ENCODE peak calls at places on chromosomes 11 and 22, in six cellular contexts. One of them, this sample, is unnamed.

GRCh38 chr11:89604281-89604680 is 105.8 kb upstream of the TRIM77 start:
- DNase-seq in IMR-90: no peak
- DNase-seq in neuronal stem cell: no peak
- DNase-seq in trophoblast cell: no peak
- DNase-seq in H1: no peak
- DNase-seq in H9: no peak
- DNase-seq in this sample: peak; percentile 39

GRCh38 chr22:43442386-43443060 is 30.7 kb downstream of the MPPED1 start:
- DNase-seq in neuronal stem cell: no peak
- DNase-seq in IMR-90: no peak
- DNase-seq in trophoblast cell: no peak
- DNase-seq in H9: peak; percentile 22
- DNase-seq in H1: no peak
- DNase-seq in this sample: no peak

GRCh38 chr22:30245181-30245984 is 1.2 kb downstream of the LIF start:
- DNase-seq in H9: peak; percentile 63
- DNase-seq in IMR-90: no peak
- DNase-seq in neuronal stem cell: no peak
- DNase-seq in trophoblast cell: no peak
- DNase-seq in H1: no peak
- DNase-seq in this sample: no peak

GRCh38 chr11:10639350-10639749 is 54.2 kb downstream of the IRAG1 start:
- DNase-seq in H9: no peak
- DNase-seq in trophoblast cell: no peak
- DNase-seq in neuronal stem cell: no peak
- DNase-seq in H1: no peak
- DNase-seq in IMR-90: no peak
- DNase-seq in this sample: no peak

GRCh38 chr11:75313457-75314272 is 37.8 kb downstream of the ARRB1 start:
- DNase-seq in H9: no peak
- DNase-seq in trophoblast cell: no peak
- DNase-seq in IMR-90: peak; percentile 81
- DNase-seq in H1: no peak
- DNase-seq in neuronal stem cell: no peak
- DNase-seq in this sample: peak; percentile 96

GRCh38 chr22:44576311-44577260 is 78.6 kb upstream of the RTL6 start:
- DNase-seq in trophoblast cell: no peak
- DNase-seq in H9: peak; percentile 17
- DNase-seq in neuronal stem cell: no peak
- DNase-seq in IMR-90: no peak
- DNase-seq in H1: no peak
- DNase-seq in this sample: no peak

GRCh38 chr11:63620928-63621539 is 6.8 kb upstream of the PLAAT3 start:
- DNase-seq in IMR-90: no peak
- DNase-seq in H9: no peak
- DNase-seq in neuronal stem cell: no peak
- DNase-seq in trophoblast cell: no peak
- DNase-seq in H1: peak; percentile 1
- DNase-seq in this sample: no peak

GRCh38 chr22:46041642-46042041 is 64.7 kb upstream of the WNT7B start:
- DNase-seq in neuronal stem cell: no peak
- DNase-seq in trophoblast cell: no peak
- DNase-seq in IMR-90: no peak
- DNase-seq in H9: no peak
- DNase-seq in H1: no peak
- DNase-seq in this sample: no peak

GRCh38 chr11:20293992-20294391 is 69.5 kb upstream of the HTATIP2 start:
- DNase-seq in trophoblast cell: no peak
- DNase-seq in H9: no peak
- DNase-seq in IMR-90: no peak
- DNase-seq in H1: no peak
- DNase-seq in neuronal stem cell: no peak
- DNase-seq in this sample: no peak

GRCh38 chr11:19819148-19819547 is 106.5 kb downstream of the NAV2 start:
- DNase-seq in H1: no peak
- DNase-seq in IMR-90: no peak
- DNase-seq in neuronal stem cell: no peak
- DNase-seq in H9: no peak
- DNase-seq in trophoblast cell: no peak
- DNase-seq in this sample: no peak

GRCh38 chr11:9982127-9982795 is 311.8 kb downstream of the SBF2 start:
- DNase-seq in H1: no peak
- DNase-seq in neuronal stem cell: no peak
- DNase-seq in IMR-90: no peak
- DNase-seq in H9: no peak
- DNase-seq in trophoblast cell: no peak
- DNase-seq in this sample: no peak

GRCh38 chr22:28000361-28000760 is 81.3 kb upstream of the PITPNB start:
- DNase-seq in IMR-90: no peak
- DNase-seq in H9: no peak
- DNase-seq in H1: no peak
- DNase-seq in neuronal stem cell: no peak
- DNase-seq in trophoblast cell: no peak
- DNase-seq in this sample: no peak

GRCh38 chr11:58039589-58039988 is 8.8 kb downstream of the OR6Q1 start:
- DNase-seq in neuronal stem cell: no peak
- DNase-seq in H9: no peak
- DNase-seq in IMR-90: no peak
- DNase-seq in trophoblast cell: no peak
- DNase-seq in H1: no peak
- DNase-seq in this sample: no peak

GRCh38 chr11:76102772-76103171 is 103.5 kb downstream of the WNT11 start:
- DNase-seq in H1: no peak
- DNase-seq in H9: no peak
- DNase-seq in trophoblast cell: no peak
- DNase-seq in IMR-90: peak; percentile 51
- DNase-seq in neuronal stem cell: no peak
- DNase-seq in this sample: peak; percentile 11

GRCh38 chr11:67406420-67406968 is 2.6 kb downstream of the TBC1D10C start:
- DNase-seq in H1: no peak
- DNase-seq in trophoblast cell: no peak
- DNase-seq in IMR-90: no peak
- DNase-seq in H9: no peak
- DNase-seq in neuronal stem cell: no peak
- DNase-seq in this sample: no peak

GRCh38 chr22:48851933-48852549 is 975.6 kb downstream of the BRD1 start:
- DNase-seq in neuronal stem cell: no peak
- DNase-seq in H9: no peak
- DNase-seq in H1: no peak
- DNase-seq in IMR-90: no peak
- DNase-seq in trophoblast cell: no peak
- DNase-seq in this sample: no peak

GRCh38 chr11:57321996-57322880 is 2.5 kb downstream of the TNKS1BP1 start:
- DNase-seq in H1: peak; percentile 62
- DNase-seq in H9: peak; percentile 84
- DNase-seq in IMR-90: peak; percentile 98
- DNase-seq in trophoblast cell: peak; percentile 83
- DNase-seq in neuronal stem cell: peak; percentile 59
- DNase-seq in this sample: peak; percentile 99

GRCh38 chr22:37459211-37459610 is 27.0 kb downstream of the MFNG start:
- DNase-seq in trophoblast cell: no peak
- DNase-seq in neuronal stem cell: no peak
- DNase-seq in H9: no peak
- DNase-seq in IMR-90: no peak
- DNase-seq in H1: no peak
- DNase-seq in this sample: no peak

GRCh38 chr22:45529966-45530575 is 27.4 kb downstream of the FBLN1 start:
- DNase-seq in neuronal stem cell: no peak
- DNase-seq in trophoblast cell: peak; percentile 53
- DNase-seq in IMR-90: peak; percentile 94
- DNase-seq in H1: no peak
- DNase-seq in H9: no peak
- DNase-seq in this sample: peak; percentile 70

GRCh38 chr11:108549319-108549885 is 44.2 kb downstream of the EXPH5 start:
- DNase-seq in neuronal stem cell: no peak
- DNase-seq in trophoblast cell: no peak
- DNase-seq in IMR-90: no peak
- DNase-seq in H9: no peak
- DNase-seq in H1: no peak
- DNase-seq in this sample: no peak

GRCh38 chr11:14567064-14567651 is 47.0 kb upstream of the PSMA1 start:
- DNase-seq in trophoblast cell: no peak
- DNase-seq in neuronal stem cell: no peak
- DNase-seq in H9: no peak
- DNase-seq in IMR-90: no peak
- DNase-seq in H1: no peak
- DNase-seq in this sample: no peak

GRCh38 chr11:48150213-48150612 is 66.4 kb upstream of the OR4B1 start:
- DNase-seq in neuronal stem cell: no peak
- DNase-seq in H9: no peak
- DNase-seq in H1: no peak
- DNase-seq in IMR-90: peak; percentile 63
- DNase-seq in trophoblast cell: no peak
- DNase-seq in this sample: no peak

DNA sequence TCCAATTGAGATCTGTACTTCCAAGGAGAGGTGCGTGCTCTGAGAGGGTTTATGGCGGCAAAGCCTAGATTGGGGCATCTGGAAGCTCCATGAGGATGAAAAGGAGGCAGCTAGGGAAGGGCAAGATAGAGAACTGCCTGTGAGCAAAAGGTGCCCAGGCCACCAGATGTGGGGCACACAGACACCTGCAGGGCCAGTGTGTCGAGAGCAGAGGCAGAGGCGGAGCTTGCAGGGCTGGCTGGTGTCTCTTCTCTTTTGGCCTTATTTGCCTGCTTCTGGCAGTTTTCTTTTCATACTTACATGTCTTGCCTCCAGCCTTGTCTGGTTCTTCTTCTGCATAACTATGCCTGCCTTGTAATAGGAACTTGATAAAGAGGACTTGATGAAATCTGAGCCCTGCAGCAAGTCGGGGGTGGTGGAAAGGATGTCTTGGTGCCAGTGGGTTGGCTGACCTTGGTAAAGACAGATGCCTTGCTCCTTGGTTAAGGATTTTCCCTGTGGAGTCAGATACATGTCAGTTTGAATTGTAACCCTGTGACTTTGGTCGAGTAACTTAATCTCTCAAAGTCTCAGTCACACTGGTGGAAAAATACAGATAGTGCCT is 680.3 kb downstream of the NTM start:
- DNase-seq in trophoblast cell: no peak
- DNase-seq in H1: no peak
- DNase-seq in IMR-90: peak; percentile 49
- DNase-seq in neuronal stem cell: no peak
- DNase-seq in H9: no peak
- DNase-seq in this sample: no peak
- H3K14ac ChIP-seq in trophoblast cell: no peak overlapping the region
- H3K14ac ChIP-seq in H1: no peak overlapping the region
- H3K14ac ChIP-seq in IMR-90: peak overlapping the region; percentile 42
- H3K14ac ChIP-seq in neuronal stem cell: no peak overlapping the region
- H3K14ac ChIP-seq in H9: no peak overlapping the region
- H3K14ac ChIP-seq in this sample: no peak overlapping the region

GRCh38 chr11:3161720-3162409 is 3.2 kb downstream of the OSBPL5 start:
- DNase-seq in H1: no peak
- DNase-seq in neuronal stem cell: no peak
- DNase-seq in H9: no peak
- DNase-seq in trophoblast cell: no peak
- DNase-seq in IMR-90: no peak
- DNase-seq in this sample: no peak
- H4K91ac ChIP-seq in H1: no peak overlapping the region
- H4K91ac ChIP-seq in neuronal stem cell: no peak overlapping the region
- H4K91ac ChIP-seq in H9: no peak overlapping the region
- H4K91ac ChIP-seq in trophoblast cell: no peak overlapping the region
- H4K91ac ChIP-seq in IMR-90: no peak overlapping the region
- H4K91ac ChIP-seq in this sample: no peak overlapping the region

GRCh38 chr11:73409431-73409830 is 33.2 kb downstream of the RELT start:
- DNase-seq in IMR-90: no peak
- DNase-seq in H1: no peak
- DNase-seq in H9: no peak
- DNase-seq in neuronal stem cell: no peak
- DNase-seq in trophoblast cell: no peak
- DNase-seq in this sample: no peak
- H3K14ac ChIP-seq in IMR-90: no peak overlapping the region
- H3K14ac ChIP-seq in H1: no peak overlapping the region
- H3K14ac ChIP-seq in H9: no peak overlapping the region
- H3K14ac ChIP-seq in neuronal stem cell: no peak overlapping the region
- H3K14ac ChIP-seq in trophoblast cell: no peak overlapping the region
- H3K14ac ChIP-seq in this sample: no peak overlapping the region

GRCh38 chr11:62123669-62124185 is at the start of gene INCENP:
- DNase-seq in neuronal stem cell: peak; percentile 97
- DNase-seq in IMR-90: peak; percentile 98
- DNase-seq in trophoblast cell: peak; percentile 99
- DNase-seq in H9: peak; percentile 98
- DNase-seq in H1: peak; percentile 94
- DNase-seq in this sample: peak; percentile 99
- H4K91ac ChIP-seq in neuronal stem cell: peak within 1 kb of the TSS; percentile 56
- H4K91ac ChIP-seq in IMR-90: peak within 1 kb of the TSS; percentile 87
- H4K91ac ChIP-seq in trophoblast cell: peak within 1 kb of the TSS; percentile 84
- H4K91ac ChIP-seq in H9: no peak within 1 kb of the TSS
- H4K91ac ChIP-seq in H1: peak within 1 kb of the TSS; percentile 52
- H4K91ac ChIP-seq in this sample: peak within 1 kb of the TSS; percentile 87

GRCh38 chr11:13495929-13496328 is at the start of gene PTH:
- DNase-seq in IMR-90: no peak
- DNase-seq in trophoblast cell: no peak
- DNase-seq in H9: no peak
- DNase-seq in H1: no peak
- DNase-seq in neuronal stem cell: no peak
- DNase-seq in this sample: no peak
- H3K14ac ChIP-seq in IMR-90: no peak within 1 kb of the TSS
- H3K14ac ChIP-seq in trophoblast cell: no peak within 1 kb of the TSS
- H3K14ac ChIP-seq in H9: no peak within 1 kb of the TSS
- H3K14ac ChIP-seq in H1: no peak within 1 kb of the TSS
- H3K14ac ChIP-seq in neuronal stem cell: no peak within 1 kb of the TSS
- H3K14ac ChIP-seq in this sample: no peak within 1 kb of the TSS

GRCh38 chr11:86099727-86100320 is 30.9 kb upstream of the PICALM start:
- DNase-seq in H1: no peak
- DNase-seq in neuronal stem cell: no peak
- DNase-seq in IMR-90: peak; percentile 71
- DNase-seq in H9: no peak
- DNase-seq in trophoblast cell: peak; percentile 88
- DNase-seq in this sample: no peak

GRCh38 chr11:86106916-86107315 is 38.0 kb upstream of the PICALM start:
- DNase-seq in H9: no peak
- DNase-seq in H1: no peak
- DNase-seq in trophoblast cell: no peak
- DNase-seq in IMR-90: peak; percentile 75
- DNase-seq in neuronal stem cell: no peak
- DNase-seq in this sample: no peak

GRCh38 chr11:86101493-86101892 is 32.6 kb upstream of the PICALM start:
- DNase-seq in H1: no peak
- DNase-seq in H9: no peak
- DNase-seq in neuronal stem cell: no peak
- DNase-seq in IMR-90: peak; percentile 54
- DNase-seq in trophoblast cell: no peak
- DNase-seq in this sample: no peak

GRCh38 chr11:86101941-86102407 is 33.1 kb upstream of the PICALM start:
- DNase-seq in neuronal stem cell: no peak
- DNase-seq in H9: no peak
- DNase-seq in IMR-90: peak; percentile 40
- DNase-seq in trophoblast cell: no peak
- DNase-seq in H1: no peak
- DNase-seq in this sample: no peak

DNA sequence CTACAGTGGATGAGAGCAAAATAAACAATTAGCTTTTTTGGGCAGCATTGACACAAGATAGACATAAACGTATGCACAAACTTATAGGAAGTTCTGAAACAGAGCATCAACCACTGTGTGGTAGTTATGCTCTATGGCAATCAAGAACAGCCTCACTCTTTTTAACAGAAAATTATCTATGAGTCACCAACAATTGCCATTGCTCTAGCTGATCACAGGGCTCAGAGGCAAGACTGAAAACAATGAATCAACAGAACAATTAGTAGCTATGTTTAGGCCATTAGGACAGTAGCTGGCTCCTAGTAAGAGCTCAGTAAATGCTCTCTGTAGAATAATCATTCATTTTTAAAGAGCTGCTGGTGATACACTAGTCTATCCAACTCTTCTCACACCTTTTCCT is 34.9 kb upstream of the PICALM start:
- DNase-seq in IMR-90: peak; percentile 22
- DNase-seq in H1: no peak
- DNase-seq in neuronal stem cell: no peak
- DNase-seq in H9: no peak
- DNase-seq in trophoblast cell: no peak
- DNase-seq in this sample: no peak
- H4K91ac ChIP-seq in IMR-90: no peak overlapping the region
- H4K91ac ChIP-seq in H1: no peak overlapping the region
- H4K91ac ChIP-seq in neuronal stem cell: no peak overlapping the region
- H4K91ac ChIP-seq in H9: no peak overlapping the region
- H4K91ac ChIP-seq in trophoblast cell: no peak overlapping the region
- H4K91ac ChIP-seq in this sample: no peak overlapping the region

This sample was measured in mesenchymal stem cell.